ENCODE peak calls at places on chromosomes 3 and 15, in four cellular contexts. P is H7, V is myocyte, Z is HFFc6. F is an unnamed sample.

GRCh38 chr3:59262076-59262498 is 212.3 kb upstream of the CFAP20DC start:
- DNase-seq in Z (no peak), V (no peak), P (no peak), F (no peak)

GRCh38 chr3:181969925-181970324 is 258.2 kb downstream of the SOX2 start:
- DNase-seq in Z (no peak), V (no peak), P (no peak), F (no peak)

GRCh38 chr3:85007195-85008094 is 48.7 kb downstream of the CADM2 start:
- DNase-seq in Z (no peak), P (no peak), V (no peak), F (no peak)

GRCh38 chr3:126461450-126462070 is 14.1 kb downstream of the ZXDC start:
- DNase-seq in V (no peak), P (no peak), Z (no peak), F (no peak)

GRCh38 chr3:194773216-194773615 is 87.5 kb downstream of the FAM43A start:
- DNase-seq in P (no peak), V (no peak), Z (peak), F (no peak)

GRCh38 chr3:100586832-100587231 is 22.6 kb upstream of the ADGRG7 start:
- DNase-seq in V (no peak), Z (no peak), P (no peak), F (no peak)

GRCh38 chr3:32869513-32870047 is 51.8 kb downstream of the TRIM71 start:
- DNase-seq in V (no peak), P (peak), Z (no peak), F (peak)

GRCh38 chr3:64878372-64878771 is 190.6 kb upstream of the ADAMTS9 start:
- DNase-seq in Z (no peak), P (no peak), V (no peak), F (no peak)

GRCh38 chr15:94075349-94075748 is 156.0 kb upstream of the MCTP2 start:
- DNase-seq in V (no peak), P (no peak), Z (no peak), F (peak)

GRCh38 chr15:86006546-86006945 is 73.1 kb upstream of the AGBL1 start:
- DNase-seq in Z (no peak), V (no peak), P (no peak), F (no peak)

GRCh38 chr3:171781711-171782127 is 28.6 kb downstream of the PLD1 start:
- DNase-seq in V (no peak), Z (no peak), P (no peak), F (no peak)

GRCh38 chr3:174440350-174440716 is 418.8 kb upstream of the NAALADL2 start:
- DNase-seq in P (no peak), V (no peak), Z (no peak), F (peak)

GRCh38 chr15:29139540-29140459 is 129.8 kb downstream of the NSMCE3 start:
- DNase-seq in V (no peak), P (peak), Z (no peak), F (peak)

GRCh38 chr3:14832975-14833722 is 14.4 kb downstream of the FGD5 start:
- DNase-seq in P (no peak), Z (no peak), V (no peak), F (no peak)

GRCh38 chr3:18725668-18726407 is 300.7 kb upstream of the SATB1 start:
- DNase-seq in P (no peak), V (no peak), Z (no peak), F (no peak)